ENCODE peak calls at places on chromosomes 2 and 18, in six cellular contexts. P, X, M, Q, L and H are unnamed samples.

GRCh38 chr2:10123281-10123680 is 742 bp downstream of the RRM2 start:
- DNase-seq in M (no peak), X (no peak), L (no peak), P (no peak), Q (peak; percentile 12), H (no peak)

GRCh38 chr2:226791056-226791486 is 8.5 kb downstream of the IRS1 start:
- DNase-seq in P (no peak), M (no peak), Q (no peak), X (no peak), L (peak; percentile 30), H (peak; percentile 77)

GRCh38 chr2:147646999-147647588 is 197.7 kb upstream of the ACVR2A start:
- DNase-seq in X (no peak), P (no peak), L (no peak), M (peak; percentile 1), Q (no peak), H (no peak)

GRCh38 chr18:10580215-10580614 is 54.4 kb downstream of the NAPG start:
- DNase-seq in L (no peak), P (no peak), M (no peak), Q (no peak), X (no peak), H (no peak)

GRCh38 chr18:68916734-68917133 is 118.9 kb downstream of the CCDC102B start:
- DNase-seq in X (peak; percentile 54), M (no peak), P (peak; percentile 46), Q (no peak), L (no peak), H (no peak)

GRCh38 chr2:20509766-20510490 is 63.1 kb downstream of the RHOB start:
- DNase-seq in L (no peak), Q (peak; percentile 80), X (peak; percentile 62), P (peak; percentile 76), M (peak; percentile 31), H (peak; percentile 66)

GRCh38 chr18:49811151-49811938 is 2.0 kb downstream of the ACAA2 start:
- DNase-seq in M (no peak), P (no peak), Q (no peak), X (no peak), L (no peak), H (no peak)

GRCh38 chr2:128536925-128537620 is 218.4 kb upstream of the HS6ST1 start:
- DNase-seq in P (peak; percentile 80), L (no peak), X (peak; percentile 77), Q (peak; percentile 13), M (peak; percentile 21), H (no peak)

GRCh38 chr18:33573193-33573592 is 4.8 kb upstream of the ASXL3 start:
- DNase-seq in Q (no peak), X (no peak), L (no peak), P (no peak), M (no peak), H (no peak)

GRCh38 chr18:63022429-63023022 is 297.0 kb downstream of the BCL2 start:
- DNase-seq in P (no peak), M (peak; percentile 27), L (no peak), X (no peak), Q (peak; percentile 41), H (no peak)

GRCh38 chr2:216029416-216030129 is 16.2 kb upstream of the MREG start:
- DNase-seq in P (no peak), X (no peak), L (no peak), M (no peak), Q (no peak), H (no peak)

GRCh38 chr2:98123286-98123685 is 36.3 kb downstream of the VWA3B start:
- DNase-seq in X (no peak), P (no peak), L (no peak), M (no peak), Q (no peak), H (no peak)

GRCh38 chr2:176911-177310 is 86.9 kb downstream of the SH3YL1 start:
- DNase-seq in X (no peak), L (no peak), M (no peak), Q (no peak), P (peak; percentile 77), H (no peak)

GRCh38 chr2:120109186-120110061 is 96.5 kb downstream of the EPB41L5 start:
- DNase-seq in X (peak; percentile 12), P (peak; percentile 55), Q (peak; percentile 9), L (peak; percentile 19), M (no peak), H (peak; percentile 53)

GRCh38 chr2:69514406-69514805 is 77.2 kb upstream of the NFU1 start:
- DNase-seq in M (no peak), P (no peak), Q (no peak), X (no peak), L (no peak), H (no peak)

GRCh38 chr18:30970201-30970816 is 72.2 kb downstream of the DSC3 start:
- DNase-seq in Q (no peak), X (peak; percentile 63), P (peak; percentile 31), M (no peak), L (no peak), H (no peak)

GRCh38 chr2:175203621-175204496 is 22.3 kb upstream of the ATP5MC3 start:
- DNase-seq in M (no peak), P (peak; percentile 50), X (peak; percentile 57), L (no peak), Q (no peak), H (peak; percentile 69)

GRCh38 chr2:73290049-73290839 is 3.1 kb downstream of the EGR4 start:
- DNase-seq in Q (no peak), L (no peak), X (no peak), P (peak; percentile 61), M (no peak), H (peak; percentile 56)

GRCh38 chr2:85953476-85953875 is 64.7 kb upstream of the ST3GAL5 start:
- DNase-seq in L (no peak), P (no peak), Q (no peak), X (no peak), M (no peak), H (no peak)

GRCh38 chr2:74026674-74027294 is 42.1 kb downstream of the TET3 start:
- DNase-seq in Q (no peak), M (no peak), P (no peak), L (no peak), X (no peak), H (no peak)

GRCh38 chr2:42558827-42559226 is 9.6 kb upstream of the MTA3 start:
- DNase-seq in M (no peak), Q (no peak), X (peak; percentile 3), P (peak; percentile 54), L (no peak), H (no peak)

GRCh38 chr2:154963509-154963908 is 265.0 kb downstream of the KCNJ3 start:
- DNase-seq in M (no peak), P (no peak), L (no peak), X (no peak), Q (no peak), H (no peak)

GRCh38 chr18:46332286-46332801 is 228.2 kb downstream of the HAUS1 start:
- DNase-seq in X (no peak), Q (no peak), M (no peak), L (no peak), P (no peak), H (no peak)

GRCh38 chr2:97868986-97869721 is 126.6 kb downstream of the TMEM131 start:
- DNase-seq in L (no peak), P (peak; percentile 87), Q (no peak), X (peak; percentile 98), M (no peak), H (no peak)

GRCh38 chr18:36096955-36097354 is 29.6 kb upstream of the RPRD1A start:
- DNase-seq in X (no peak), P (no peak), L (no peak), M (no peak), Q (no peak), H (no peak)

DNA sequence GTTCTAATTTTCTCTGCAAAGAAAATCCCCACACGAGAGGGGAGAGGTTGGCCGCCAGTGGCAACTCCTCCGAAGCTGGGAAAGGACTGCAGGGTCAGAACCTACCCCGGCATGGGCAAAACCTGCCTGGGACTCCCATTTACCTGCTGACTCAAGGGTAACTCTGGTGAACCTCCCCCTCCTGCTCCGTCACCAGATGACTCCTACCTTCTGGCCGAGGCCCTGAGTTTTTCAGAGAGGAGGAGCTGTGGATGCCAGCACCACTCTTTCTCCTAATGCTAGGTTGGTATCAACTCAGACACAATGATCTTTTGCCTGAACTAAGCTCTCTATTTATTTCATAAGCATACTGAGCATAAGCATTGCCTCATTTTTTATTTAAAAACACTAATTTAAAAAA is 96.6 kb downstream of the ALPK2 start:
- DNase-seq in P (no peak), L (no peak), X (no peak), M (no peak), Q (no peak), H (no peak)
- TF ChIP-seq JUND in P (no peak), L (no peak), X (no peak), M (no peak), Q (no peak), H (no peak)

GRCh38 chr2:64685430-64685829 is 31.7 kb upstream of the SERTAD2 start:
- DNase-seq in X (no peak), P (peak; percentile 88), Q (no peak), L (no peak), M (no peak), H (peak; percentile 73)
- TF ChIP-seq JUND in X (no peak), P (no peak), Q (no peak), L (no peak), M (no peak), H (no peak)

GRCh38 chr2:131724019-131724418 is 196.3 kb downstream of the CCDC74A start:
- DNase-seq in Q (no peak), M (peak; percentile 1), P (no peak), X (no peak), L (no peak), H (no peak)
- TF ChIP-seq JUND in Q (no peak), M (no peak), P (no peak), X (no peak), L (no peak), H (no peak)

GRCh38 chr2:83103602-83104001 is 1355.5 kb downstream of the SUCLG1 start:
- DNase-seq in P (no peak), Q (no peak), M (no peak), L (no peak), X (no peak), H (no peak)
- TF ChIP-seq JUND in P (no peak), Q (no peak), M (no peak), L (no peak), X (no peak), H (no peak)

GRCh38 chr2:37984589-37984988 is 59.5 kb downstream of the RMDN2 start:
- DNase-seq in Q (no peak), P (no peak), L (no peak), X (no peak), M (no peak), H (no peak)

GRCh38 chr2:37987098-37987497 is 62.0 kb downstream of the RMDN2 start:
- DNase-seq in X (no peak), M (no peak), P (no peak), Q (no peak), L (no peak), H (no peak)

GRCh38 chr2:37984176-37984575 is 59.1 kb downstream of the RMDN2 start:
- DNase-seq in Q (no peak), M (no peak), P (no peak), L (no peak), X (no peak), H (no peak)

GRCh38 chr2:37983719-37984118 is 58.6 kb downstream of the RMDN2 start:
- DNase-seq in M (no peak), L (no peak), Q (no peak), X (no peak), P (no peak), H (no peak)

DNA sequence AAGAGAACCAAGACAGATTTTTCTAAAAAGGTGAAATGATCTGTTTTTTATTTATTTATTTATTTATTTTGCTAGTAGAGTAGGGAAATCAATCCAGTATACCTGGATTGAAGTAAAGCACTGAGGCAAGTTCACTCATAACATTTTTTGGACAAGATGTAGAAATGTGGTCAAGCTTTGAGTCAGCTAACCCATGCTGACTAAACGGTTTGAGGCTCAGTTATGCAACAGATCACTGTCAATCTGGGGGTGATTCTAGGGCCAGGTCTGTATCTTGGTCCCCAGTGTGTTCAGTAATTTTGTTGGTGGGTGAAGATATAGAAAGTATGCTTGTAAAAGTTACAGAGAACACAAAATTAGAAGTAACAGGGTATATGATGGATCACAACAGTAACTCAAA is 60.2 kb downstream of the RMDN2 start:
- DNase-seq in L (peak; percentile 20), M (no peak), Q (no peak), P (no peak), X (no peak), H (no peak)
- TF ChIP-seq JUND in L (no peak), M (no peak), Q (no peak), P (no peak), X (no peak), H (no peak)